ENCODE peak calls at places on chromosomes 13 and 19, in six cellular contexts. One of them, this sample, is unnamed.

GRCh38 chr13:23020246-23020843 is 160.4 kb upstream of the SGCG start:
- DNase-seq in neuronal stem cell: peak
- DNase-seq in GM23248: peak
- DNase-seq in heart right ventricle: peak
- DNase-seq in cardiac muscle cell: peak
- DNase-seq in activated gamma-delta T cell treated with Interleukin-2 at 50 U/mL for 16 hours: peak
- DNase-seq in this sample: peak

GRCh38 chr19:3224346-3225325 is at the start of gene CELF5:
- DNase-seq in activated gamma-delta T cell treated with Interleukin-2 at 50 U/mL for 16 hours: peak
- DNase-seq in neuronal stem cell: peak
- DNase-seq in cardiac muscle cell: peak
- DNase-seq in heart right ventricle: no peak
- DNase-seq in GM23248: peak
- DNase-seq in this sample: no peak

GRCh38 chr19:4363571-4364304 is 20.4 kb downstream of the MPND start:
- DNase-seq in activated gamma-delta T cell treated with Interleukin-2 at 50 U/mL for 16 hours: no peak
- DNase-seq in GM23248: no peak
- DNase-seq in cardiac muscle cell: no peak
- DNase-seq in neuronal stem cell: no peak
- DNase-seq in heart right ventricle: no peak
- DNase-seq in this sample: no peak

GRCh38 chr13:38417727-38418126 is 68.1 kb downstream of the UFM1 start:
- DNase-seq in GM23248: peak
- DNase-seq in activated gamma-delta T cell treated with Interleukin-2 at 50 U/mL for 16 hours: no peak
- DNase-seq in heart right ventricle: no peak
- DNase-seq in cardiac muscle cell: peak
- DNase-seq in neuronal stem cell: no peak
- DNase-seq in this sample: peak

GRCh38 chr19:39937094-39937493 is 2.7 kb upstream of the FCGBP start:
- DNase-seq in activated gamma-delta T cell treated with Interleukin-2 at 50 U/mL for 16 hours: peak
- DNase-seq in heart right ventricle: no peak
- DNase-seq in neuronal stem cell: no peak
- DNase-seq in cardiac muscle cell: no peak
- DNase-seq in GM23248: no peak
- DNase-seq in this sample: no peak

GRCh38 chr13:40401911-40402776 is 264.3 kb downstream of the FOXO1 start:
- DNase-seq in neuronal stem cell: no peak
- DNase-seq in GM23248: peak
- DNase-seq in heart right ventricle: peak
- DNase-seq in cardiac muscle cell: peak
- DNase-seq in activated gamma-delta T cell treated with Interleukin-2 at 50 U/mL for 16 hours: peak
- DNase-seq in this sample: peak

GRCh38 chr13:110624766-110625756 is 9.7 kb downstream of the NAXD start:
- DNase-seq in cardiac muscle cell: no peak
- DNase-seq in activated gamma-delta T cell treated with Interleukin-2 at 50 U/mL for 16 hours: no peak
- DNase-seq in neuronal stem cell: peak
- DNase-seq in heart right ventricle: no peak
- DNase-seq in GM23248: no peak
- DNase-seq in this sample: no peak

GRCh38 chr13:97537110-97537509 is 103.1 kb downstream of the RAP2A start:
- DNase-seq in cardiac muscle cell: no peak
- DNase-seq in heart right ventricle: no peak
- DNase-seq in GM23248: no peak
- DNase-seq in activated gamma-delta T cell treated with Interleukin-2 at 50 U/mL for 16 hours: no peak
- DNase-seq in neuronal stem cell: no peak
- DNase-seq in this sample: no peak

GRCh38 chr13:64527561-64527960 is 2702.6 kb downstream of the PCDH9 start:
- DNase-seq in neuronal stem cell: no peak
- DNase-seq in GM23248: no peak
- DNase-seq in heart right ventricle: no peak
- DNase-seq in activated gamma-delta T cell treated with Interleukin-2 at 50 U/mL for 16 hours: no peak
- DNase-seq in cardiac muscle cell: no peak
- DNase-seq in this sample: no peak

GRCh38 chr19:1663854-1664253 is 11.4 kb upstream of the TCF3 start:
- DNase-seq in activated gamma-delta T cell treated with Interleukin-2 at 50 U/mL for 16 hours: no peak
- DNase-seq in cardiac muscle cell: no peak
- DNase-seq in heart right ventricle: no peak
- DNase-seq in GM23248: no peak
- DNase-seq in neuronal stem cell: no peak
- DNase-seq in this sample: no peak

GRCh38 chr19:46404039-46404883 is 9.1 kb downstream of the CCDC8 start:
- DNase-seq in neuronal stem cell: no peak
- DNase-seq in heart right ventricle: peak
- DNase-seq in GM23248: peak
- DNase-seq in activated gamma-delta T cell treated with Interleukin-2 at 50 U/mL for 16 hours: no peak
- DNase-seq in cardiac muscle cell: peak
- DNase-seq in this sample: peak

GRCh38 chr19:49801966-49802661 is 11.0 kb downstream of the FUZ start:
- DNase-seq in cardiac muscle cell: peak
- DNase-seq in heart right ventricle: peak
- DNase-seq in activated gamma-delta T cell treated with Interleukin-2 at 50 U/mL for 16 hours: no peak
- DNase-seq in GM23248: peak
- DNase-seq in neuronal stem cell: peak
- DNase-seq in this sample: peak

GRCh38 chr19:46755853-46756543 is 9.7 kb upstream of the STRN4 start:
- DNase-seq in heart right ventricle: no peak
- DNase-seq in activated gamma-delta T cell treated with Interleukin-2 at 50 U/mL for 16 hours: no peak
- DNase-seq in cardiac muscle cell: no peak
- DNase-seq in GM23248: no peak
- DNase-seq in neuronal stem cell: no peak
- DNase-seq in this sample: no peak

GRCh38 chr19:3057275-3057714 is 5.0 kb downstream of the TLE5 start:
- DNase-seq in GM23248: peak
- DNase-seq in heart right ventricle: peak
- DNase-seq in cardiac muscle cell: peak
- DNase-seq in activated gamma-delta T cell treated with Interleukin-2 at 50 U/mL for 16 hours: no peak
- DNase-seq in neuronal stem cell: no peak
- DNase-seq in this sample: peak

GRCh38 chr13:32031815-32032345 is 306 bp downstream of the FRY start:
- DNase-seq in GM23248: no peak
- DNase-seq in neuronal stem cell: no peak
- DNase-seq in activated gamma-delta T cell treated with Interleukin-2 at 50 U/mL for 16 hours: no peak
- DNase-seq in cardiac muscle cell: no peak
- DNase-seq in heart right ventricle: no peak
- DNase-seq in this sample: no peak

GRCh38 chr19:29524912-29525870 is 603 bp upstream of the VSTM2B start:
- DNase-seq in activated gamma-delta T cell treated with Interleukin-2 at 50 U/mL for 16 hours: no peak
- DNase-seq in neuronal stem cell: peak
- DNase-seq in heart right ventricle: no peak
- DNase-seq in cardiac muscle cell: no peak
- DNase-seq in GM23248: no peak
- DNase-seq in this sample: no peak

GRCh38 chr13:48975926-48976676 is 389 bp downstream of the FNDC3A start:
- DNase-seq in cardiac muscle cell: peak
- DNase-seq in heart right ventricle: peak
- DNase-seq in activated gamma-delta T cell treated with Interleukin-2 at 50 U/mL for 16 hours: peak
- DNase-seq in neuronal stem cell: peak
- DNase-seq in GM23248: peak
- DNase-seq in this sample: peak

GRCh38 chr13:78393286-78393685 is 210.1 kb downstream of the POU4F1 start:
- DNase-seq in cardiac muscle cell: no peak
- DNase-seq in activated gamma-delta T cell treated with Interleukin-2 at 50 U/mL for 16 hours: no peak
- DNase-seq in GM23248: no peak
- DNase-seq in neuronal stem cell: no peak
- DNase-seq in heart right ventricle: no peak
- DNase-seq in this sample: no peak

GRCh38 chr13:109720758-109721184 is 65.6 kb downstream of the IRS2 start:
- DNase-seq in heart right ventricle: no peak
- DNase-seq in GM23248: no peak
- DNase-seq in neuronal stem cell: no peak
- DNase-seq in activated gamma-delta T cell treated with Interleukin-2 at 50 U/mL for 16 hours: no peak
- DNase-seq in cardiac muscle cell: no peak
- DNase-seq in this sample: no peak

GRCh38 chr19:11034449-11035213 is 54.6 kb upstream of the LDLR start:
- DNase-seq in GM23248: no peak
- DNase-seq in heart right ventricle: no peak
- DNase-seq in activated gamma-delta T cell treated with Interleukin-2 at 50 U/mL for 16 hours: no peak
- DNase-seq in neuronal stem cell: no peak
- DNase-seq in cardiac muscle cell: no peak
- DNase-seq in this sample: no peak

GRCh38 chr13:47144782-47145181 is 247.9 kb upstream of the HTR2A start:
- DNase-seq in cardiac muscle cell: no peak
- DNase-seq in activated gamma-delta T cell treated with Interleukin-2 at 50 U/mL for 16 hours: no peak
- DNase-seq in heart right ventricle: no peak
- DNase-seq in neuronal stem cell: no peak
- DNase-seq in GM23248: peak
- DNase-seq in this sample: peak

GRCh38 chr13:42354246-42355117 is 82.5 kb downstream of the AKAP11 start:
- DNase-seq in cardiac muscle cell: peak
- DNase-seq in neuronal stem cell: no peak
- DNase-seq in activated gamma-delta T cell treated with Interleukin-2 at 50 U/mL for 16 hours: peak
- DNase-seq in GM23248: peak
- DNase-seq in heart right ventricle: no peak
- DNase-seq in this sample: peak

GRCh38 chr19:47652285-47652684 is 43.4 kb downstream of the BICRA start:
- DNase-seq in cardiac muscle cell: no peak
- DNase-seq in neuronal stem cell: no peak
- DNase-seq in heart right ventricle: no peak
- DNase-seq in activated gamma-delta T cell treated with Interleukin-2 at 50 U/mL for 16 hours: no peak
- DNase-seq in GM23248: no peak
- DNase-seq in this sample: no peak

GRCh38 chr19:46299695-46300094 is 2.9 kb downstream of the HIF3A start:
- DNase-seq in cardiac muscle cell: peak
- DNase-seq in activated gamma-delta T cell treated with Interleukin-2 at 50 U/mL for 16 hours: no peak
- DNase-seq in GM23248: no peak
- DNase-seq in neuronal stem cell: no peak
- DNase-seq in heart right ventricle: no peak
- DNase-seq in this sample: no peak

GRCh38 chr19:6947745-6948144 is 60.4 kb downstream of the ADGRE1 start:
- DNase-seq in activated gamma-delta T cell treated with Interleukin-2 at 50 U/mL for 16 hours: no peak
- DNase-seq in GM23248: peak
- DNase-seq in cardiac muscle cell: peak
- DNase-seq in neuronal stem cell: no peak
- DNase-seq in heart right ventricle: no peak
- DNase-seq in this sample: peak